ENCODE peak calls at places on chromosomes 16 and 17, in eight cellular contexts. One of them, this sample, is unnamed.

GRCh38 chr16:84820771-84821170 is 986 bp downstream of the CRISPLD2 start:
- DNase-seq in ascending aorta: no peak
- DNase-seq in thyroid gland: no peak
- DNase-seq in GM23248: peak
- DNase-seq in aorta: no peak
- DNase-seq in effector memory CD4-positive, alpha-beta T cell: no peak
- DNase-seq in kidney: no peak
- DNase-seq in PC-3: no peak
- DNase-seq in this sample: no peak

GRCh38 chr17:59872351-59872750 is 20.4 kb downstream of the TUBD1 start:
- DNase-seq in kidney: no peak
- DNase-seq in GM23248: no peak
- DNase-seq in PC-3: no peak
- DNase-seq in aorta: no peak
- DNase-seq in effector memory CD4-positive, alpha-beta T cell: no peak
- DNase-seq in ascending aorta: no peak
- DNase-seq in thyroid gland: no peak
- DNase-seq in this sample: no peak

GRCh38 chr17:58492238-58493121 is 4.3 kb upstream of the HSF5 start:
- DNase-seq in thyroid gland: no peak
- DNase-seq in kidney: no peak
- DNase-seq in aorta: no peak
- DNase-seq in GM23248: no peak
- DNase-seq in effector memory CD4-positive, alpha-beta T cell: no peak
- DNase-seq in ascending aorta: no peak
- DNase-seq in PC-3: peak
- DNase-seq in this sample: no peak

GRCh38 chr17:46035112-46035818 is 36.2 kb downstream of the STH start:
- DNase-seq in GM23248: no peak
- DNase-seq in thyroid gland: no peak
- DNase-seq in PC-3: no peak
- DNase-seq in effector memory CD4-positive, alpha-beta T cell: no peak
- DNase-seq in aorta: no peak
- DNase-seq in kidney: no peak
- DNase-seq in ascending aorta: no peak
- DNase-seq in this sample: no peak

GRCh38 chr16:31727553-31727952 is 146.1 kb upstream of the ZNF267 start:
- DNase-seq in aorta: no peak
- DNase-seq in ascending aorta: no peak
- DNase-seq in GM23248: no peak
- DNase-seq in kidney: no peak
- DNase-seq in thyroid gland: no peak
- DNase-seq in effector memory CD4-positive, alpha-beta T cell: no peak
- DNase-seq in PC-3: no peak
- DNase-seq in this sample: no peak

GRCh38 chr17:4548061-4548461 is 7.1 kb downstream of the MYBBP1A start:
- DNase-seq in ascending aorta: no peak
- DNase-seq in aorta: no peak
- DNase-seq in kidney: peak
- DNase-seq in GM23248: no peak
- DNase-seq in thyroid gland: no peak
- DNase-seq in PC-3: no peak
- DNase-seq in effector memory CD4-positive, alpha-beta T cell: no peak
- DNase-seq in this sample: no peak

GRCh38 chr16:68079616-68080344 is 5.4 kb upstream of the NFATC3 start:
- DNase-seq in GM23248: no peak
- DNase-seq in ascending aorta: peak
- DNase-seq in effector memory CD4-positive, alpha-beta T cell: peak
- DNase-seq in aorta: peak
- DNase-seq in thyroid gland: peak
- DNase-seq in PC-3: no peak
- DNase-seq in kidney: peak
- DNase-seq in this sample: peak

GRCh38 chr17:78974635-78975591 is 4.8 kb downstream of the LGALS3BP start:
- DNase-seq in kidney: peak
- DNase-seq in GM23248: peak
- DNase-seq in thyroid gland: peak
- DNase-seq in PC-3: peak
- DNase-seq in ascending aorta: peak
- DNase-seq in effector memory CD4-positive, alpha-beta T cell: no peak
- DNase-seq in aorta: peak
- DNase-seq in this sample: no peak

GRCh38 chr17:61579961-61580360 is 11.1 kb downstream of the NACA2 start:
- DNase-seq in thyroid gland: no peak
- DNase-seq in PC-3: no peak
- DNase-seq in aorta: no peak
- DNase-seq in kidney: no peak
- DNase-seq in effector memory CD4-positive, alpha-beta T cell: no peak
- DNase-seq in ascending aorta: no peak
- DNase-seq in GM23248: peak
- DNase-seq in this sample: no peak

GRCh38 chr16:27463741-27464662 is 62.0 kb downstream of the IL21R start:
- DNase-seq in ascending aorta: no peak
- DNase-seq in PC-3: no peak
- DNase-seq in aorta: no peak
- DNase-seq in kidney: peak
- DNase-seq in thyroid gland: no peak
- DNase-seq in GM23248: no peak
- DNase-seq in effector memory CD4-positive, alpha-beta T cell: peak
- DNase-seq in this sample: peak

GRCh38 chr16:67370686-67371085 is 22.6 kb downstream of the TPPP3 start:
- DNase-seq in effector memory CD4-positive, alpha-beta T cell: no peak
- DNase-seq in thyroid gland: no peak
- DNase-seq in kidney: no peak
- DNase-seq in aorta: no peak
- DNase-seq in GM23248: no peak
- DNase-seq in PC-3: no peak
- DNase-seq in ascending aorta: no peak
- DNase-seq in this sample: no peak

GRCh38 chr16:72844225-72844920 is 203.6 kb downstream of the ZFHX3 start:
- DNase-seq in effector memory CD4-positive, alpha-beta T cell: no peak
- DNase-seq in GM23248: no peak
- DNase-seq in thyroid gland: no peak
- DNase-seq in aorta: no peak
- DNase-seq in kidney: no peak
- DNase-seq in PC-3: no peak
- DNase-seq in ascending aorta: no peak
- DNase-seq in this sample: no peak

GRCh38 chr17:4073983-4074830 is 68.6 kb downstream of the ZZEF1 start:
- DNase-seq in aorta: peak
- DNase-seq in kidney: no peak
- DNase-seq in effector memory CD4-positive, alpha-beta T cell: no peak
- DNase-seq in PC-3: no peak
- DNase-seq in GM23248: no peak
- DNase-seq in thyroid gland: no peak
- DNase-seq in ascending aorta: no peak
- DNase-seq in this sample: no peak

GRCh38 chr16:5903153-5903552 is 805.6 kb upstream of the EEF2KMT start:
- DNase-seq in thyroid gland: no peak
- DNase-seq in effector memory CD4-positive, alpha-beta T cell: no peak
- DNase-seq in GM23248: no peak
- DNase-seq in kidney: no peak
- DNase-seq in PC-3: no peak
- DNase-seq in ascending aorta: no peak
- DNase-seq in aorta: no peak
- DNase-seq in this sample: no peak

GRCh38 chr17:35618628-35619027 is 31.5 kb downstream of the AP2B1 start:
- DNase-seq in kidney: no peak
- DNase-seq in PC-3: no peak
- DNase-seq in ascending aorta: no peak
- DNase-seq in effector memory CD4-positive, alpha-beta T cell: no peak
- DNase-seq in aorta: no peak
- DNase-seq in GM23248: no peak
- DNase-seq in thyroid gland: no peak
- DNase-seq in this sample: no peak

GRCh38 chr16:10345629-10346028 is 40.2 kb upstream of the ATF7IP2 start:
- DNase-seq in aorta: no peak
- DNase-seq in thyroid gland: no peak
- DNase-seq in kidney: no peak
- DNase-seq in ascending aorta: no peak
- DNase-seq in effector memory CD4-positive, alpha-beta T cell: no peak
- DNase-seq in GM23248: no peak
- DNase-seq in PC-3: no peak
- DNase-seq in this sample: no peak

GRCh38 chr17:68749742-68750562 is 148.8 kb upstream of the FAM20A start:
- DNase-seq in effector memory CD4-positive, alpha-beta T cell: no peak
- DNase-seq in ascending aorta: no peak
- DNase-seq in aorta: no peak
- DNase-seq in thyroid gland: no peak
- DNase-seq in GM23248: no peak
- DNase-seq in kidney: no peak
- DNase-seq in PC-3: no peak
- DNase-seq in this sample: no peak

GRCh38 chr16:4105848-4106247 is 10.4 kb downstream of the ADCY9 start:
- DNase-seq in GM23248: no peak
- DNase-seq in ascending aorta: no peak
- DNase-seq in effector memory CD4-positive, alpha-beta T cell: no peak
- DNase-seq in kidney: no peak
- DNase-seq in thyroid gland: no peak
- DNase-seq in PC-3: no peak
- DNase-seq in aorta: peak
- DNase-seq in this sample: no peak

GRCh38 chr16:57577691-57578224 is 35.3 kb downstream of the ADGRG5 start:
- DNase-seq in effector memory CD4-positive, alpha-beta T cell: no peak
- DNase-seq in ascending aorta: no peak
- DNase-seq in PC-3: no peak
- DNase-seq in thyroid gland: no peak
- DNase-seq in kidney: peak
- DNase-seq in GM23248: no peak
- DNase-seq in aorta: no peak
- DNase-seq in this sample: no peak

DNA sequence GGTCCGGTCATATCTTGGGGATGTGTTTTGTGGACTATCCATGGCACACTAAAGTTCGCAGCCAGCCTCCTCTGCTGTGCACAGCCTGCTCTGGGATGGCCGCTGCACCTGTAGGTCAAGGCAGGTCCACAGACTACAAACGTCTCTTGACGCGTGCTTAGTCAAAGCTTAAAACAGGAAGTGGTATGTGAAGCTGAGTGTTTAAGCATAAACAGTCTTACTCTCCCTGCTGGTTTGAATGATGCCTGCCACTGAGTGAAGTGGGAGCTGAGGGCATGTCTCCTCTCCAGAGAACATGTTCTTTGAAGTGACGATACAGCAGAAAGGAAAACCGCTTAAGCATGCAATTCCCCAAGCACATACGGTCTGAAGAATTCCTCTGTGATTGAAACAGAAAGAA is 365.6 kb downstream of the SLC39A11 start:
- DNase-seq in effector memory CD4-positive, alpha-beta T cell: no peak
- DNase-seq in PC-3: peak
- DNase-seq in aorta: no peak
- DNase-seq in kidney: no peak
- DNase-seq in GM23248: no peak
- DNase-seq in thyroid gland: no peak
- DNase-seq in ascending aorta: no peak
- DNase-seq in this sample: peak
- H3K4me3 ChIP-seq in effector memory CD4-positive, alpha-beta T cell: peak
- H3K4me3 ChIP-seq in PC-3: no peak
- H3K4me3 ChIP-seq in aorta: no peak
- H3K4me3 ChIP-seq in kidney: no peak
- H3K4me3 ChIP-seq in GM23248: no peak
- H3K4me3 ChIP-seq in thyroid gland: no peak
- H3K4me3 ChIP-seq in ascending aorta: no peak
- H3K4me3 ChIP-seq in this sample: no peak

GRCh38 chr16:22300427-22301071 is 3.3 kb downstream of the POLR3E start:
- DNase-seq in aorta: peak
- DNase-seq in ascending aorta: no peak
- DNase-seq in GM23248: peak
- DNase-seq in thyroid gland: peak
- DNase-seq in kidney: no peak
- DNase-seq in PC-3: peak
- DNase-seq in effector memory CD4-positive, alpha-beta T cell: no peak
- DNase-seq in this sample: no peak

GRCh38 chr16:22297114-22297870 is at the start of gene POLR3E:
- DNase-seq in PC-3: peak
- DNase-seq in effector memory CD4-positive, alpha-beta T cell: peak
- DNase-seq in kidney: peak
- DNase-seq in thyroid gland: peak
- DNase-seq in ascending aorta: peak
- DNase-seq in GM23248: peak
- DNase-seq in aorta: peak
- DNase-seq in this sample: peak

GRCh38 chr16:22296225-22297113 is 740 bp upstream of the POLR3E start:
- DNase-seq in ascending aorta: no peak
- DNase-seq in kidney: no peak
- DNase-seq in aorta: no peak
- DNase-seq in effector memory CD4-positive, alpha-beta T cell: no peak
- DNase-seq in thyroid gland: no peak
- DNase-seq in PC-3: no peak
- DNase-seq in GM23248: peak
- DNase-seq in this sample: no peak

GRCh38 chr16:22299036-22299435 is 1.8 kb downstream of the POLR3E start:
- DNase-seq in effector memory CD4-positive, alpha-beta T cell: no peak
- DNase-seq in PC-3: no peak
- DNase-seq in aorta: no peak
- DNase-seq in GM23248: no peak
- DNase-seq in thyroid gland: no peak
- DNase-seq in ascending aorta: no peak
- DNase-seq in kidney: no peak
- DNase-seq in this sample: no peak

GRCh38 chr16:22297871-22298733 is 893 bp downstream of the POLR3E start:
- DNase-seq in kidney: no peak
- DNase-seq in GM23248: peak
- DNase-seq in PC-3: peak
- DNase-seq in aorta: peak
- DNase-seq in thyroid gland: peak
- DNase-seq in effector memory CD4-positive, alpha-beta T cell: peak
- DNase-seq in ascending aorta: peak
- DNase-seq in this sample: peak
- H3K27ac ChIP-seq in kidney: peak
- H3K27ac ChIP-seq in GM23248: peak
- H3K27ac ChIP-seq in PC-3: peak
- H3K27ac ChIP-seq in aorta: peak
- H3K27ac ChIP-seq in thyroid gland: peak
- H3K27ac ChIP-seq in effector memory CD4-positive, alpha-beta T cell: peak
- H3K27ac ChIP-seq in ascending aorta: peak
- H3K27ac ChIP-seq in this sample: peak

DNA sequence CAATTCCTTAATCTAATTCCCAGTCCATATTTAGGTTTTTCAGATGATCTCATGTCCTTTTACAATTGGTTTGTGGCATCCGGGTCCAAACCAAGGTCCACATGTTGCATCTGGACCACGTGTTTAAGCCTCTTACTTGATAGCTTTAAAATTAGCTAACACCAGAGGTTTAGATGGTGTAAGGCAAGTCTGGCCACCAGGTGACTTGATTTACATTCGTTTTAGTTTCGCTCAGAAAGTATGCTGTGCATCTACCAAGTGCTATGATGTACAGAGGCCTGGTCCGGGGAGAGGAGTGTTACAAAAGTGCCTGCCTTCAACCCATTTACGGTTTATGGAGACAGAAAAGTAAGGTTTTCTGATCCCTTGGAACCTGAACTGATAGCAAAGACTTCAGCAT is 878 bp upstream of the DNAJA2 start:
- DNase-seq in kidney: no peak
- DNase-seq in effector memory CD4-positive, alpha-beta T cell: no peak
- DNase-seq in ascending aorta: no peak
- DNase-seq in PC-3: no peak
- DNase-seq in thyroid gland: no peak
- DNase-seq in GM23248: peak
- DNase-seq in aorta: no peak
- DNase-seq in this sample: peak
- H3K4me3 ChIP-seq in kidney: peak
- H3K4me3 ChIP-seq in effector memory CD4-positive, alpha-beta T cell: no peak
- H3K4me3 ChIP-seq in ascending aorta: peak
- H3K4me3 ChIP-seq in PC-3: peak
- H3K4me3 ChIP-seq in thyroid gland: no peak
- H3K4me3 ChIP-seq in GM23248: peak
- H3K4me3 ChIP-seq in aorta: no peak
- H3K4me3 ChIP-seq in this sample: peak

GRCh38 chr17:47995241-47995935 is 24.5 kb downstream of the CDK5RAP3 start:
- DNase-seq in PC-3: no peak
- DNase-seq in aorta: no peak
- DNase-seq in thyroid gland: no peak
- DNase-seq in kidney: no peak
- DNase-seq in ascending aorta: no peak
- DNase-seq in effector memory CD4-positive, alpha-beta T cell: no peak
- DNase-seq in GM23248: no peak
- DNase-seq in this sample: no peak
- H3K27ac ChIP-seq in PC-3: no peak
- H3K27ac ChIP-seq in aorta: no peak
- H3K27ac ChIP-seq in thyroid gland: no peak
- H3K27ac ChIP-seq in kidney: no peak
- H3K27ac ChIP-seq in ascending aorta: no peak
- H3K27ac ChIP-seq in effector memory CD4-positive, alpha-beta T cell: no peak
- H3K27ac ChIP-seq in GM23248: no peak
- H3K27ac ChIP-seq in this sample: no peak